ENCODE peak calls at places on chromosomes 3 and 15, in eight cellular contexts. P, H, M, O, I, C, W and B are unnamed samples.

GRCh38 chr3:13281657-13282527 is 138.2 kb downstream of the NUP210 start:
- DNase-seq in I (no peak), P (no peak), O (no peak), W (peak), M (no peak), H (peak), C (peak), B (no peak)

GRCh38 chr3:189937302-189938255 is 183.1 kb downstream of the P3H2 start:
- DNase-seq in M (no peak), C (peak), W (no peak), I (no peak), P (peak), H (no peak), O (no peak), B (peak)

GRCh38 chr3:138569090-138569489 is 25.0 kb downstream of the CEP70 start:
- DNase-seq in H (no peak), C (no peak), M (no peak), I (no peak), W (no peak), P (no peak), O (no peak), B (no peak)

GRCh38 chr3:33030802-33031201 is 66.1 kb downstream of the GLB1 start:
- DNase-seq in O (peak), I (peak), H (no peak), C (peak), P (no peak), M (peak), W (no peak), B (no peak)

GRCh38 chr15:68484696-68485400 is 52.9 kb upstream of the ITGA11 start:
- DNase-seq in O (no peak), C (no peak), H (no peak), W (no peak), I (no peak), M (no peak), P (no peak), B (no peak)

GRCh38 chr3:13015286-13016082 is 57.7 kb downstream of the IQSEC1 start:
- DNase-seq in W (no peak), P (no peak), M (peak), O (peak), C (no peak), I (peak), H (peak), B (peak)

GRCh38 chr15:69225355-69226027 is 65.1 kb downstream of the GLCE start:
- DNase-seq in O (no peak), I (no peak), M (no peak), C (no peak), P (peak), H (no peak), W (no peak), B (no peak)

GRCh38 chr3:157618075-157618760 is 115.0 kb upstream of the VEPH1 start:
- DNase-seq in P (peak), C (no peak), H (no peak), O (no peak), M (no peak), I (no peak), W (no peak), B (no peak)

GRCh38 chr3:194166682-194167479 is 30.9 kb downstream of the HES1 start:
- DNase-seq in H (no peak), O (no peak), W (no peak), M (no peak), C (peak), P (no peak), I (no peak), B (no peak)

GRCh38 chr3:14311722-14312121 is 90.7 kb upstream of the SLC6A6 start:
- DNase-seq in W (no peak), P (no peak), C (no peak), O (no peak), H (no peak), M (no peak), I (no peak), B (no peak)